ENCODE peak calls at places on chromosomes 3 and 15, in six cellular contexts. X is C1 segment of cervical spinal cord; M is upper lobe of right lung; F is activated CD8-positive, alpha-beta memory T cell treated with anti-CD3 and anti-CD28 coated beads for 4 hours; Q is omental fat pad; O is stimulated activated CD4-positive, alpha-beta T cell treated with anti-CD3 and anti-CD28 coated beads, Interleukin-2, amount 100 ng/mL, for 24 hours. T is an unnamed sample.

GRCh38 chr15:37102315-37103021 is 2.1 kb upstream of the MEIS2 start:
- DNase-seq in O (no peak), Q (no peak), M (no peak), F (no peak), X (no peak), T (no peak)

GRCh38 chr3:130529816-130530215 is 12.8 kb downstream of the COL6A6 start:
- DNase-seq in Q (no peak), X (no peak), M (no peak), F (no peak), O (no peak), T (no peak)

GRCh38 chr3:40846466-40846865 is 321.7 kb downstream of the ZNF621 start:
- DNase-seq in F (no peak), O (no peak), M (no peak), X (no peak), Q (no peak), T (no peak)

GRCh38 chr15:80567721-80568157 is 127.4 kb upstream of the ABHD17C start:
- DNase-seq in X (peak), F (no peak), M (peak), O (no peak), Q (no peak), T (no peak)

GRCh38 chr15:50884583-50884982 is 23.9 kb upstream of the AP4E1 start:
- DNase-seq in M (no peak), O (no peak), F (no peak), Q (no peak), X (no peak), T (no peak)

GRCh38 chr15:28861031-28861534 is 12.6 kb upstream of the GOLGA6L7 start:
- DNase-seq in M (no peak), F (no peak), Q (no peak), X (no peak), O (no peak), T (no peak)

GRCh38 chr3:43638594-43639447 is 17.0 kb upstream of the ANO10 start:
- DNase-seq in X (no peak), Q (no peak), F (no peak), O (peak), M (no peak), T (no peak)

GRCh38 chr3:152380048-152380447 is 111.3 kb downstream of the MBNL1 start:
- DNase-seq in O (no peak), X (no peak), Q (no peak), F (no peak), M (no peak), T (no peak)

GRCh38 chr3:194328080-194328571 is 23.0 kb downstream of the CPN2 start:
- DNase-seq in F (no peak), O (no peak), X (no peak), Q (no peak), M (no peak), T (peak)

GRCh38 chr15:69591905-69592508 is 139.4 kb downstream of the RPLP1 start:
- DNase-seq in X (no peak), F (no peak), O (no peak), Q (no peak), M (no peak), T (no peak)

GRCh38 chr3:43871627-43872245 is 181.0 kb downstream of the ABHD5 start:
- DNase-seq in X (no peak), M (no peak), Q (no peak), O (no peak), F (no peak), T (no peak)

GRCh38 chr3:194487289-194488006 is 646 bp upstream of the ATP13A3 start:
- DNase-seq in F (no peak), O (peak), X (peak), M (peak), Q (peak), T (no peak)

GRCh38 chr3:13011369-13012227 is 61.6 kb downstream of the IQSEC1 start:
- DNase-seq in F (peak), M (peak), X (peak), O (peak), Q (no peak), T (peak)

GRCh38 chr3:87771338-87772059 is 287.3 kb downstream of the CGGBP1 start:
- DNase-seq in F (no peak), X (no peak), M (no peak), Q (no peak), O (peak), T (no peak)

GRCh38 chr3:156973954-156974353 is 147.8 kb downstream of the LEKR1 start:
- DNase-seq in F (no peak), Q (no peak), X (no peak), O (no peak), M (no peak), T (no peak)

GRCh38 chr3:196793224-196793623 is 53.6 kb downstream of the PAK2 start:
- DNase-seq in F (no peak), M (no peak), O (no peak), X (no peak), Q (no peak), T (no peak)

GRCh38 chr3:12046406-12046805 is 42.2 kb downstream of the SYN2 start:
- DNase-seq in X (peak), Q (no peak), M (no peak), F (no peak), O (no peak), T (no peak)

GRCh38 chr15:69755571-69756310 is 303.1 kb downstream of the RPLP1 start:
- DNase-seq in M (no peak), F (peak), X (no peak), O (peak), Q (no peak), T (peak)

GRCh38 chr3:31636693-31637442 is 104.1 kb downstream of the STT3B start:
- DNase-seq in Q (no peak), M (no peak), F (no peak), X (no peak), O (no peak), T (no peak)

GRCh38 chr15:41571948-41572347 is 12.9 kb downstream of the TYRO3 start:
- DNase-seq in M (no peak), X (no peak), Q (no peak), F (no peak), O (no peak), T (no peak)

GRCh38 chr3:6179761-6180160 is 681.2 kb upstream of the GRM7 start:
- DNase-seq in X (no peak), O (no peak), Q (no peak), F (no peak), M (no peak), T (no peak)

GRCh38 chr3:117589454-117589853 is 879.9 kb downstream of the TUSC7 start:
- DNase-seq in F (no peak), X (no peak), O (no peak), Q (no peak), M (no peak), T (no peak)

GRCh38 chr3:148697311-148698189 is at the start of gene AGTR1:
- DNase-seq in M (peak), O (no peak), X (no peak), Q (peak), F (no peak), T (no peak)

GRCh38 chr3:124451655-124452317 is 278.5 kb upstream of the UMPS start:
- DNase-seq in M (no peak), Q (no peak), F (no peak), O (no peak), X (no peak), T (no peak)

GRCh38 chr15:60208708-60209107 is 189.1 kb downstream of the ANXA2 start:
- DNase-seq in F (no peak), M (no peak), X (peak), O (no peak), Q (no peak), T (no peak)

GRCh38 chr3:139654637-139655365 is 23.0 kb downstream of the NMNAT3 start:
- DNase-seq in Q (no peak), O (no peak), M (no peak), F (no peak), X (no peak), T (no peak)

T was measured in effector memory CD4-positive, alpha-beta T cell.